ENCODE peak calls at places on chromosome 16, in four cellular contexts. K is myocyte, B is heart right ventricle, S is upper lobe of right lung. Z is an unnamed sample.

GRCh38 chr16:75754126-75754525 is 27.8 kb upstream of the CPHXL start:
- DNase-seq in K (no peak), B (no peak), S (no peak), Z (no peak)

GRCh38 chr16:89574681-89575246 is 794 bp upstream of the CPNE7 start:
- DNase-seq in K (peak; percentile 70), B (peak; percentile 51), S (peak; percentile 79), Z (no peak)

GRCh38 chr16:20740007-20740883 is 1.4 kb downstream of the THUMPD1 start:
- DNase-seq in K (peak; percentile 7), B (no peak), S (no peak), Z (no peak)

GRCh38 chr16:22235839-22236745 is 30.0 kb downstream of the EEF2K start:
- DNase-seq in K (peak; percentile 62), B (no peak), S (no peak), Z (no peak)

GRCh38 chr16:4847774-4848587 is 700 bp downstream of the UBN1 start:
- DNase-seq in K (peak; percentile 73), B (peak; percentile 61), S (peak; percentile 79), Z (peak; percentile 82)

GRCh38 chr16:11105038-11105903 is 150.7 kb downstream of the SOCS1 start:
- DNase-seq in K (peak; percentile 84), B (no peak), S (no peak), Z (peak; percentile 61)

GRCh38 chr16:54136276-54136625 is 150.3 kb downstream of the IRX3 start:
- DNase-seq in K (no peak), B (no peak), S (no peak), Z (no peak)

GRCh38 chr16:88943741-88944140 is 33.3 kb downstream of the CBFA2T3 start:
- DNase-seq in K (no peak), B (no peak), S (no peak), Z (no peak)

GRCh38 chr16:81442220-81442908 is 2.2 kb upstream of the CMIP start:
- DNase-seq in K (no peak), B (no peak), S (no peak), Z (no peak)

GRCh38 chr16:90046971-90047713 is 27.9 kb upstream of the DBNDD1 start:
- DNase-seq in K (peak; percentile 62), B (peak; percentile 58), S (peak; percentile 87), Z (peak; percentile 76)

GRCh38 chr16:68784721-68785120 is 47.6 kb downstream of the CDH1 start:
- DNase-seq in K (no peak), B (no peak), S (no peak), Z (no peak)

GRCh38 chr16:19718624-19718965 is 524 bp downstream of the IQCK start:
- DNase-seq in K (no peak), B (no peak), S (no peak), Z (no peak)

GRCh38 chr16:86739178-86739577 is 160.8 kb downstream of the FOXL1 start:
- DNase-seq in K (no peak), B (no peak), S (no peak), Z (no peak)

GRCh38 chr16:66359012-66359411 is 7.5 kb upstream of the CDH5 start:
- DNase-seq in K (no peak), B (no peak), S (peak; percentile 63), Z (no peak)

GRCh38 chr16:24013733-24014645 is 178.2 kb downstream of the PRKCB start:
- DNase-seq in K (no peak), B (no peak), S (no peak), Z (no peak)